ENCODE peak calls at places on chromosomes 6 and 20, in nine cellular contexts. O, U, S, K, L, C, W, R and E are unnamed samples.

GRCh38 chr6:111720931-111721496 is 115.3 kb upstream of the TRAF3IP2 start:
- DNase-seq in O (no peak), W (no peak), U (no peak), S (no peak), R (no peak), K (no peak), L (peak; percentile 61), C (no peak), E (no peak)

GRCh38 chr6:10582774-10583508 is 61.8 kb downstream of the GCNT2 start:
- DNase-seq in U (no peak), O (no peak), W (no peak), C (no peak), L (no peak), R (no peak), K (peak; percentile 83), S (no peak), E (no peak)

GRCh38 chr20:2602746-2603145 is 49.7 kb upstream of the NOP56 start:
- DNase-seq in K (no peak), O (peak; percentile 40), L (no peak), S (no peak), C (no peak), W (no peak), R (no peak), U (no peak), E (no peak)

GRCh38 chr6:4017058-4017457 is 61.9 kb downstream of the FAM217A start:
- DNase-seq in O (no peak), C (no peak), U (no peak), R (no peak), K (no peak), L (no peak), W (no peak), S (no peak), E (no peak)

GRCh38 chr6:88119769-88120168 is 46.4 kb downstream of the CNR1 start:
- DNase-seq in L (no peak), W (no peak), R (peak; percentile 35), C (peak; percentile 6), S (no peak), U (no peak), K (no peak), O (no peak), E (no peak)

GRCh38 chr6:36769676-36770499 is 69.4 kb downstream of the CPNE5 start:
- DNase-seq in R (peak; percentile 46), U (no peak), S (peak; percentile 21), K (peak; percentile 34), W (no peak), C (peak; percentile 38), O (no peak), L (no peak), E (no peak)

GRCh38 chr6:8000080-8001035 is 63.8 kb downstream of the BLOC1S5 start:
- DNase-seq in W (no peak), S (no peak), K (no peak), L (no peak), C (peak; percentile 91), R (no peak), O (no peak), U (no peak), E (no peak)

GRCh38 chr6:25027221-25027916 is 91.6 kb upstream of the RIPOR2 start:
- DNase-seq in R (peak; percentile 86), O (no peak), L (no peak), C (no peak), U (peak; percentile 92), K (peak; percentile 39), W (no peak), S (peak; percentile 60), E (no peak)

GRCh38 chr6:169997187-169997929 is 245.9 kb downstream of the ERMARD start:
- DNase-seq in K (no peak), U (no peak), R (no peak), L (no peak), W (no peak), C (no peak), O (no peak), S (peak; percentile 14), E (no peak)

GRCh38 chr6:132733288-132733687 is 19.4 kb upstream of the VNN1 start:
- DNase-seq in S (no peak), R (no peak), C (no peak), L (no peak), U (no peak), K (no peak), W (no peak), O (no peak), E (no peak)

GRCh38 chr6:49565855-49566254 is 15.4 kb downstream of the C6orf141 start:
- DNase-seq in R (no peak), L (no peak), S (no peak), U (no peak), O (no peak), C (peak; percentile 68), W (peak; percentile 27), K (no peak), E (no peak)

GRCh38 chr6:54194067-54194466 is 82.8 kb downstream of the MLIP start:
- DNase-seq in U (no peak), W (no peak), O (no peak), R (no peak), K (no peak), C (peak; percentile 54), L (no peak), S (no peak), E (no peak)

GRCh38 chr6:73694711-73695411 is 1.1 kb upstream of the CD109 start:
- DNase-seq in K (no peak), O (peak; percentile 58), C (peak; percentile 56), R (no peak), L (peak; percentile 68), W (no peak), S (no peak), U (no peak), E (no peak)

GRCh38 chr6:122116912-122117663 is 282.4 kb upstream of the HSF2 start:
- DNase-seq in K (peak; percentile 35), S (no peak), C (no peak), R (no peak), L (no peak), W (no peak), U (no peak), O (no peak), E (no peak)

GRCh38 chr20:37902504-37903313 is at the start of gene VSTM2L:
- DNase-seq in C (peak; percentile 54), R (peak; percentile 44), L (no peak), O (peak; percentile 82), K (peak; percentile 34), U (no peak), W (peak; percentile 40), S (no peak), E (no peak)

GRCh38 chr6:157772820-157773219 is 50.2 kb upstream of the SNX9 start:
- DNase-seq in O (no peak), W (no peak), S (no peak), U (no peak), C (no peak), K (no peak), R (no peak), L (no peak), E (no peak)

GRCh38 chr6:125787791-125788190 is 3.0 kb upstream of the NCOA7 start:
- DNase-seq in L (no peak), W (no peak), R (peak; percentile 30), O (peak; percentile 25), K (peak; percentile 37), U (no peak), C (peak; percentile 78), S (no peak), E (no peak)

DNA sequence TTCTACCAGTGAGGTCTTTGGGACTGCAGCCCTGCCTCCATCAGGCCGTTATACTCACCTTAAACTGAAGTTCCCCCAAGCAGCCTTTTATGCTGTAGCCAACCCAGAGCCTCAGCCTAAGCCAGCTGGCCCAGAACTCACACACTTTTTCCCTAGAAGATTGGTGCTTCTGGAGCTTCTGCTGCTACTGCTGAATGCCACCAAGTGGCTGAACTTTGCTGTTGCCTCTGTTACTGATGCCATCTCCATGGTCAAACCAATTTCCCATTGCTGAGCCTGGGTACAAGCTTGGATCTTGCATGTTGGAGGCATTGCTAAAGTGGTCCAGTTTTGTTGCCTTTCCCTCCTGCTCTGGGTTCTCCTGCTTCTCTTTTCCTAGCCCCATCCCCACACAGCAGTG is 15.0 kb upstream of the TBX18 start:
- DNase-seq in K (no peak), R (no peak), C (no peak), O (no peak), S (no peak), U (no peak), W (no peak), L (no peak), E (no peak)
- TF ChIP-seq CTCF in K (no peak), R (no peak), C (peak; percentile 36), O (no peak), S (no peak), U (no peak), W (no peak), L (no peak), E (no peak)

GRCh38 chr6:136801581-136801980 is 9.3 kb upstream of the MAP3K5 start:
- DNase-seq in K (no peak), L (no peak), C (no peak), U (no peak), S (no peak), O (no peak), R (no peak), W (no peak), E (no peak)
- TF ChIP-seq CTCF in K (no peak), L (no peak), C (no peak), U (no peak), S (no peak), O (no peak), R (no peak), W (no peak), E (no peak)

DNA sequence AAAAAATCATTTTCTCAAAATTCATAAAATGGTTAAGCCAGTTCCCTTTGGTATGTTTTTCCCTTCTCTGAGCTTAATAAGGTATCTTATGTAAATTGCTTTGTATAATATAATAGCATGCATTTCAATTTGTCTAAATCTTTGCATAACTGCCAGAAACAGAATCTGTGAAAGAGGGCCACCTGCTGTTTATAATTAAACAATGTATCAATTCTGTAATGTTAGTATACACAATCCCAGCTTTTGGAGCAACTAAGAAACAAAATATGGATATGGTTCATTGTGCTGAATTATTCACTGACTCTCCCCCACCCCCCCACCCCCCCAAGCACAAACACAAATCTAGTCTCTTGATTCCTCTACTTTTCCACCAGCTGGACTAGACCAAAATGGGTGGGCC is 54.8 kb downstream of the GPX5 start:
- DNase-seq in U (peak; percentile 29), O (no peak), L (no peak), S (no peak), R (no peak), W (no peak), C (peak; percentile 23), K (no peak), E (no peak)
- TF ChIP-seq CTCF in U (peak; percentile 12), O (peak; percentile 33), L (no peak), S (no peak), R (no peak), W (peak; percentile 32), C (peak; percentile 23), K (no peak), E (peak; percentile 46)

DNA sequence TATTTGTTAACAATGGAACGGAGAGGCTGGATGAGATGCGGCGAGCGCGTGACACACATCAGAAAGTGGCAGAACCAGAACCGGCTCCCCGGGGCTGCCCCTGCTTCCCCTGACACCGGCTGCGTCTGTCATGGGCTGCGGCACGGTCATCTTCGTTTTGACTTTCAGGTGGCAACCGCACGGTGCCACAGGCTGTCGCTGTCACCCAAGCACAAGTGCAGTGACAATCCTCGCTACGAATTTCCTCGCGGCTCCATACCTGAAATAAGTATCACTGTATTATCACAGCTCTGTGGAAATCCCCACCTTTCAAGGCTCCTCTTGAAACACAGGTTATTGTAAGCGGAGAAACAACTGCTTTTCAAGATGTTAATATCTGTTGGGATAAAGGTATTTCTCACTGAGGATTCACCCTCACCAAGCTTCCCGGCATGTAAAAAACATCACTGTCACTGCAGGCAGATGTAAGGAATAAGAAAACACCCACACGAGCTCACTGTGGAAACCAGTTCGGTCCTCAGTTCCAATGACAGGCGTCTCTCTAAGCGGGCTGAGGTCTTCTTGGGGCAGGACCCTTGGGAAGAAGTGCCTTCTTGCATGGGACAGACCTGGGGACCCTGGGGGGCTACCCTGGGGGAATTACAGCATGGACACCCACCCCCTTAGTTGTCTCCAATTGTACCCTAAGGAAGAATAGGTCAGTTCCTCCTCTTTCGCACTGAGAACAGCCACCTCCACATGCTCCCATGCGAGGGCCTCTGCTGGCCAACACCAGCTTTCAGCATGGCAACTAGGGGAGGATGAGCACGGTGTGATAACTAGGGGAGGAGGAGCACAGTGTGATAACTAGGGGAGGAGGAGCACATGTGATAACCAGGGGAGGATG is 86.3 kb downstream of the DACT2 start:
- DNase-seq in W (no peak), S (no peak), O (peak; percentile 24), U (no peak), K (no peak), R (no peak), C (no peak), L (no peak), E (no peak)
- TF ChIP-seq CTCF in W (no peak), S (no peak), O (no peak), U (no peak), K (no peak), R (no peak), C (peak; percentile 5), L (no peak), E (no peak)